ENCODE peak calls at places on chromosomes 5 and 9, in four cellular contexts. One of them, this sample, is unnamed.

GRCh38 chr5:55638455-55638854 is 73.7 kb downstream of the SLC38A9 start:
- DNase-seq in NCI-H2107: no peak
- DNase-seq in T-cell: no peak
- DNase-seq in hippocampal formation: no peak
- DNase-seq in this sample: no peak

GRCh38 chr9:17204611-17205165 is 69.8 kb downstream of the CNTLN start:
- DNase-seq in hippocampal formation: no peak
- DNase-seq in T-cell: no peak
- DNase-seq in NCI-H2107: no peak
- DNase-seq in this sample: no peak

GRCh38 chr9:136961279-136962065 is 9.4 kb downstream of the LCN12 start:
- DNase-seq in T-cell: no peak
- DNase-seq in NCI-H2107: no peak
- DNase-seq in hippocampal formation: peak
- DNase-seq in this sample: no peak

GRCh38 chr5:179226696-179227095 is 118.6 kb downstream of the ADAMTS2 start:
- DNase-seq in T-cell: no peak
- DNase-seq in NCI-H2107: no peak
- DNase-seq in hippocampal formation: no peak
- DNase-seq in this sample: no peak

GRCh38 chr5:95730011-95730700 is 980 bp upstream of the RHOBTB3 start:
- DNase-seq in NCI-H2107: no peak
- DNase-seq in hippocampal formation: no peak
- DNase-seq in T-cell: no peak
- DNase-seq in this sample: no peak

GRCh38 chr9:134656334-134657034 is 14.9 kb downstream of the COL5A1 start:
- DNase-seq in NCI-H2107: no peak
- DNase-seq in T-cell: no peak
- DNase-seq in hippocampal formation: no peak
- DNase-seq in this sample: no peak

GRCh38 chr5:15502208-15502607 is 2.2 kb downstream of the FBXL7 start:
- DNase-seq in NCI-H2107: no peak
- DNase-seq in T-cell: no peak
- DNase-seq in hippocampal formation: no peak
- DNase-seq in this sample: no peak

GRCh38 chr5:15285901-15286583 is 213.9 kb upstream of the FBXL7 start:
- DNase-seq in T-cell: no peak
- DNase-seq in hippocampal formation: no peak
- DNase-seq in NCI-H2107: no peak
- DNase-seq in this sample: no peak

GRCh38 chr5:122156724-122157325 is 27.5 kb downstream of the ZNF474 start:
- DNase-seq in T-cell: no peak
- DNase-seq in NCI-H2107: no peak
- DNase-seq in hippocampal formation: no peak
- DNase-seq in this sample: no peak

GRCh38 chr9:95218790-95219189 is 98.7 kb downstream of the FANCC start:
- DNase-seq in NCI-H2107: no peak
- DNase-seq in hippocampal formation: no peak
- DNase-seq in T-cell: no peak
- DNase-seq in this sample: no peak

GRCh38 chr5:64690104-64690416 is 243 bp upstream of the SHISAL2B start:
- DNase-seq in T-cell: no peak
- DNase-seq in NCI-H2107: no peak
- DNase-seq in hippocampal formation: no peak
- DNase-seq in this sample: no peak

GRCh38 chr9:89483592-89484474 is 14.1 kb downstream of the SEMA4D start:
- DNase-seq in T-cell: peak
- DNase-seq in hippocampal formation: peak
- DNase-seq in NCI-H2107: no peak
- DNase-seq in this sample: no peak

GRCh38 chr9:20683351-20684034 is 566 bp upstream of the FOCAD start:
- DNase-seq in hippocampal formation: no peak
- DNase-seq in T-cell: no peak
- DNase-seq in NCI-H2107: no peak
- DNase-seq in this sample: peak

GRCh38 chr5:59054963-59055528 is 472.2 kb downstream of the RAB3C start:
- DNase-seq in hippocampal formation: no peak
- DNase-seq in T-cell: no peak
- DNase-seq in NCI-H2107: no peak
- DNase-seq in this sample: no peak

GRCh38 chr9:2623046-2623865 is 1.7 kb downstream of the VLDLR start:
- DNase-seq in T-cell: no peak
- DNase-seq in NCI-H2107: no peak
- DNase-seq in hippocampal formation: peak
- DNase-seq in this sample: no peak

GRCh38 chr5:174355208-174355612 is 309.7 kb downstream of the NSG2 start:
- DNase-seq in T-cell: no peak
- DNase-seq in NCI-H2107: no peak
- DNase-seq in hippocampal formation: no peak
- DNase-seq in this sample: no peak

GRCh38 chr5:131581710-131582109 is 53.3 kb downstream of the RAPGEF6 start:
- DNase-seq in T-cell: no peak
- DNase-seq in hippocampal formation: no peak
- DNase-seq in NCI-H2107: no peak
- DNase-seq in this sample: no peak

GRCh38 chr5:143393516-143393915 is 10.0 kb downstream of the NR3C1 start:
- DNase-seq in T-cell: no peak
- DNase-seq in NCI-H2107: no peak
- DNase-seq in hippocampal formation: no peak
- DNase-seq in this sample: no peak

GRCh38 chr5:179805529-179806249 is 977 bp downstream of the MGAT4B start:
- DNase-seq in NCI-H2107: no peak
- DNase-seq in T-cell: no peak
- DNase-seq in hippocampal formation: peak
- DNase-seq in this sample: no peak

GRCh38 chr9:36319183-36319582 is 60.9 kb upstream of the GNE start:
- DNase-seq in T-cell: no peak
- DNase-seq in hippocampal formation: no peak
- DNase-seq in NCI-H2107: no peak
- DNase-seq in this sample: no peak

GRCh38 chr5:27494845-27495244 is 456.5 kb upstream of the CDH9 start:
- DNase-seq in T-cell: no peak
- DNase-seq in hippocampal formation: no peak
- DNase-seq in NCI-H2107: no peak
- DNase-seq in this sample: no peak

GRCh38 chr9:98635374-98635773 is 73.4 kb downstream of the GABBR2 start:
- DNase-seq in hippocampal formation: no peak
- DNase-seq in NCI-H2107: no peak
- DNase-seq in T-cell: no peak
- DNase-seq in this sample: no peak

GRCh38 chr5:157247267-157247666 is 18.7 kb upstream of the CYFIP2 start:
- DNase-seq in hippocampal formation: no peak
- DNase-seq in T-cell: no peak
- DNase-seq in NCI-H2107: no peak
- DNase-seq in this sample: no peak

GRCh38 chr5:71891856-71892255 is 172.8 kb downstream of the CARTPT start:
- DNase-seq in NCI-H2107: no peak
- DNase-seq in hippocampal formation: no peak
- DNase-seq in T-cell: no peak
- DNase-seq in this sample: no peak

GRCh38 chr9:126788631-126789349 is 16.1 kb upstream of the ZBTB43 start:
- DNase-seq in hippocampal formation: no peak
- DNase-seq in T-cell: no peak
- DNase-seq in NCI-H2107: no peak
- DNase-seq in this sample: no peak

GRCh38 chr5:105640328-105640727 is 2030.4 kb downstream of the EFNA5 start:
- DNase-seq in hippocampal formation: no peak
- DNase-seq in NCI-H2107: no peak
- DNase-seq in T-cell: no peak
- DNase-seq in this sample: no peak

GRCh38 chr5:26582350-26583040 is 455.9 kb downstream of the CDH9 start:
- DNase-seq in T-cell: no peak
- DNase-seq in NCI-H2107: no peak
- DNase-seq in hippocampal formation: no peak
- DNase-seq in this sample: no peak

GRCh38 chr5:96807099-96807654 is 568 bp downstream of the ERAP1 start:
- DNase-seq in hippocampal formation: peak
- DNase-seq in NCI-H2107: no peak
- DNase-seq in T-cell: peak
- DNase-seq in this sample: peak

GRCh38 chr5:160199410-160199911 is 29.8 kb upstream of the FABP6 start:
- DNase-seq in T-cell: peak
- DNase-seq in hippocampal formation: peak
- DNase-seq in NCI-H2107: peak
- DNase-seq in this sample: no peak

GRCh38 chr5:139705655-139706587 is 57.8 kb downstream of the CXXC5 start:
- DNase-seq in hippocampal formation: no peak
- DNase-seq in T-cell: no peak
- DNase-seq in NCI-H2107: no peak
- DNase-seq in this sample: no peak

GRCh38 chr9:137048655-137049543 is 2.9 kb upstream of the NPDC1 start:
- DNase-seq in NCI-H2107: no peak
- DNase-seq in hippocampal formation: no peak
- DNase-seq in T-cell: no peak
- DNase-seq in this sample: no peak

GRCh38 chr5:109691248-109691574 is 1.5 kb downstream of the MAN2A1 start:
- DNase-seq in T-cell: no peak
- DNase-seq in NCI-H2107: no peak
- DNase-seq in hippocampal formation: no peak
- DNase-seq in this sample: no peak

GRCh38 chr9:117189121-117189520 is 225.7 kb downstream of the ASTN2 start:
- DNase-seq in NCI-H2107: no peak
- DNase-seq in hippocampal formation: no peak
- DNase-seq in T-cell: no peak
- DNase-seq in this sample: no peak

GRCh38 chr5:39284552-39284951 is 65.2 kb upstream of the FYB1 start:
- DNase-seq in hippocampal formation: no peak
- DNase-seq in T-cell: no peak
- DNase-seq in NCI-H2107: no peak
- DNase-seq in this sample: no peak

GRCh38 chr5:144304683-144305082 is 134.0 kb downstream of the KCTD16 start:
- DNase-seq in T-cell: no peak
- DNase-seq in hippocampal formation: no peak
- DNase-seq in NCI-H2107: no peak
- DNase-seq in this sample: no peak

GRCh38 chr9:1083325-1083913 is 33.3 kb downstream of the DMRT2 start:
- DNase-seq in T-cell: no peak
- DNase-seq in NCI-H2107: no peak
- DNase-seq in hippocampal formation: peak
- DNase-seq in this sample: no peak

GRCh38 chr5:42514759-42515158 is 91.5 kb downstream of the GHR start:
- DNase-seq in hippocampal formation: no peak
- DNase-seq in T-cell: no peak
- DNase-seq in NCI-H2107: no peak
- DNase-seq in this sample: no peak

GRCh38 chr9:731474-731873 is 110.0 kb upstream of the DMRT1 start:
- DNase-seq in T-cell: no peak
- DNase-seq in NCI-H2107: no peak
- DNase-seq in hippocampal formation: no peak
- DNase-seq in this sample: no peak

This sample was measured in thoracic aorta.